ENCODE peak calls at places on chromosomes 12 and 14, in nine cellular contexts. M, N, S, E, O, A, F, H and Z are unnamed samples. For H3K4me1, the result is how much of the 10 kb centered on the place peaks cover.

GRCh38 chr14:59275668-59276067 is 87.2 kb downstream of the DAAM1 start:
- DNase-seq in O (no peak), H (peak), E (peak), N (no peak), M (no peak), A (no peak), S (no peak), F (peak), Z (peak)

GRCh38 chr14:58697927-58698641 is 60.3 kb downstream of the DACT1 start:
- DNase-seq in N (no peak), E (no peak), H (no peak), O (no peak), S (no peak), A (no peak), M (no peak), F (no peak), Z (no peak)

GRCh38 chr14:22598099-22598895 is at the start of gene ABHD4:
- DNase-seq in S (no peak), H (no peak), E (peak), M (peak), N (peak), A (peak), O (peak), F (peak), Z (peak)

GRCh38 chr14:101716956-101717662 is 44.4 kb upstream of the PPP2R5C start:
- DNase-seq in E (no peak), N (no peak), H (no peak), A (no peak), O (peak), F (no peak), S (peak), M (no peak), Z (no peak)

GRCh38 chr14:100786131-100786530 is 39.8 kb upstream of the MEG3 start:
- DNase-seq in N (no peak), O (no peak), S (peak), H (no peak), F (peak), E (no peak), M (no peak), A (no peak), Z (peak)

GRCh38 chr14:87643005-87643404 is 350.0 kb downstream of the GALC start:
- DNase-seq in O (no peak), S (no peak), E (no peak), A (no peak), H (no peak), F (no peak), M (no peak), N (no peak), Z (no peak)

GRCh38 chr14:75487155-75487671 is 35.1 kb upstream of the BATF start:
- DNase-seq in N (no peak), H (peak), F (no peak), O (no peak), E (no peak), M (no peak), A (no peak), S (no peak), Z (no peak)

GRCh38 chr14:94143711-94144110 is 14.3 kb upstream of the IFI27L2 start:
- DNase-seq in N (no peak), E (no peak), H (no peak), F (no peak), M (no peak), S (no peak), A (no peak), O (no peak), Z (no peak)

GRCh38 chr12:19404232-19404880 is 34.9 kb upstream of the AEBP2 start:
- DNase-seq in S (no peak), M (no peak), O (no peak), A (no peak), H (no peak), N (no peak), E (no peak), F (no peak), Z (no peak)

GRCh38 chr14:49405291-49405690 is 180.9 kb downstream of the RPS29 start:
- DNase-seq in H (peak), E (no peak), F (peak), A (no peak), O (no peak), S (no peak), M (no peak), N (no peak), Z (no peak)

GRCh38 chr12:54337280-54337842 is 12.4 kb downstream of the COPZ1 start:
- DNase-seq in H (no peak), S (no peak), A (no peak), E (no peak), M (no peak), O (no peak), F (no peak), N (no peak), Z (no peak)

GRCh38 chr12:118274066-118274465 is 98.6 kb downstream of the TAOK3 start:
- DNase-seq in M (no peak), S (no peak), H (no peak), F (no peak), N (no peak), O (no peak), E (no peak), A (no peak), Z (no peak)

GRCh38 chr12:94186461-94187237 is 38.3 kb downstream of the PLXNC1 start:
- DNase-seq in M (peak), F (peak), N (peak), O (peak), S (no peak), H (no peak), A (no peak), E (no peak), Z (no peak)

GRCh38 chr12:24496755-24497154 is 452.1 kb downstream of the BCAT1 start:
- DNase-seq in M (no peak), O (no peak), S (no peak), F (peak), H (no peak), A (no peak), N (no peak), E (no peak), Z (no peak)

GRCh38 chr14:22977684-22978486 is 4.5 kb downstream of the AJUBA start:
- DNase-seq in F (peak), E (peak), N (peak), O (peak), M (peak), A (no peak), H (no peak), S (peak), Z (peak)

GRCh38 chr12:106999444-106999843 is 12.5 kb upstream of the MTERF2 start:
- DNase-seq in F (no peak), A (no peak), E (no peak), H (peak), M (no peak), S (peak), O (no peak), N (no peak), Z (no peak)

GRCh38 chr12:114580306-114580705 is 103.7 kb downstream of the TBX3 start:
- DNase-seq in O (peak), S (no peak), N (no peak), A (no peak), E (no peak), H (no peak), F (no peak), M (no peak), Z (no peak)

GRCh38 chr14:68941820-68942219 is 37.3 kb downstream of the ACTN1 start:
- DNase-seq in A (no peak), N (peak), M (no peak), O (peak), H (peak), F (peak), E (peak), S (peak), Z (peak)

GRCh38 chr14:37865719-37866549 is 270.5 kb downstream of the TTC6 start:
- DNase-seq in M (no peak), H (no peak), S (no peak), E (no peak), N (no peak), F (no peak), A (no peak), O (no peak), Z (no peak)

GRCh38 chr12:101925935-101926334 is 48.6 kb downstream of the DRAM1 start:
- DNase-seq in S (no peak), E (no peak), O (no peak), H (no peak), M (no peak), F (peak), A (no peak), N (no peak), Z (no peak)

GRCh38 chr12:76183459-76184186 is 99.1 kb upstream of the NAP1L1 start:
- DNase-seq in E (peak), F (peak), O (no peak), S (peak), H (peak), N (no peak), A (no peak), M (no peak), Z (peak)

GRCh38 chr12:24562761-24563392 is 386.0 kb downstream of the BCAT1 start:
- DNase-seq in E (peak), S (no peak), M (peak), F (peak), H (peak), N (peak), O (no peak), A (peak), Z (peak)

GRCh38 chr12:119649202-119649808 is 18.6 kb upstream of the PRKAB1 start:
- DNase-seq in S (no peak), N (no peak), A (no peak), E (no peak), O (no peak), H (no peak), F (peak), M (peak), Z (no peak)

GRCh38 chr12:13094349-13094748 is 9.1 kb downstream of the GSG1 start:
- DNase-seq in O (no peak), H (no peak), A (peak), F (peak), E (no peak), S (no peak), M (no peak), N (no peak), Z (no peak)

GRCh38 chr14:22255042-22255441 is 334.0 kb downstream of the DAD1 start:
- DNase-seq in N (no peak), E (no peak), O (no peak), H (no peak), S (no peak), A (no peak), F (no peak), M (no peak), Z (no peak)

GRCh38 chr14:61042220-61042619 is 61.2 kb downstream of the SLC38A6 start:
- DNase-seq in S (no peak), A (no peak), F (no peak), N (no peak), M (no peak), O (no peak), E (no peak), H (no peak), Z (no peak)

GRCh38 chr12:130192667-130193345 is 30.5 kb downstream of the FZD10 start:
- DNase-seq in S (no peak), N (no peak), O (no peak), F (no peak), E (peak), H (no peak), A (no peak), M (no peak), Z (no peak)

GRCh38 chr12:51048601-51049369 is 658 bp downstream of the LETMD1 start:
- DNase-seq in A (peak), N (no peak), S (no peak), O (no peak), M (no peak), F (no peak), E (no peak), H (no peak), Z (no peak)

GRCh38 chr12:105852496-105852895 is 286.3 kb downstream of the NUAK1 start:
- DNase-seq in H (peak), S (no peak), A (peak), F (peak), E (no peak), N (no peak), O (no peak), M (no peak), Z (no peak)

GRCh38 chr14:66974397-66975025 is 214.7 kb upstream of the GARIN2 start:
- DNase-seq in S (no peak), N (no peak), F (peak), E (peak), A (no peak), H (peak), M (no peak), O (no peak), Z (no peak)

DNA sequence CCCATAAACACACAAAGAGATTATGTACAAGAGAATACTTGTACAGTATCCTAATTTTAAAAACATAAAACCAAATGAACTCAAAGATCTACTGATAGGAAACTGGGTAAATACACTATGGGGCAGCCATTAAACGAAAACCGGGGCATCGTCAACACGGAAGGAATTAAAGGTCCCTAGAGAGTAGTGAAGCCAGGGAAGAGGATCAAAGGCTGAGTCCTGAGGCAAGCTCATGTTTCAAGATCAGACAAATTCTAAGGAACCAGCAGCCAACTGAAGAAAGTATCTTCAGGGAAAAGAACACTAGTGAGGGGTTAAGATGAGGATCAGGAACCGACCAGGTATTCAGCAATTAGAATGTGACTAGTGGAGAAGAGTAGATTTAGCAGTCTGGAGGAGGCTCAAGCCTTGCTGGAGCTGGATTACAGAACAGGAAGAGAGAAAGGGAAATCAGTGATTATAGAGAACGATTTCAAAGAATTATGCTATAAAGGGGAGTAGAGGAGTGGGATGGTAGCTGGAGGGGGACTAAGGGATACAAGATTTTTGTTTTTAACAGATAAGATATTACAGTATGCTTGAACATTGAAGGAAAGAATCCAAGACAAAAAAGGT is 23.7 kb downstream of the SEL1L start:
- DNase-seq in F (no peak), S (no peak), O (no peak), H (no peak), A (no peak), N (no peak), E (no peak), M (no peak), Z (no peak)
- H3K4me1 ChIP-seq in F (under half), S (under half), O (half or more), H (under half), A (under half), N (under half), E (under half), M (under half), Z (under half)

GRCh38 chr14:97074860-97075259 is 277.7 kb downstream of the VRK1 start:
- DNase-seq in A (no peak), M (no peak), S (no peak), H (no peak), F (no peak), O (no peak), N (no peak), E (no peak), Z (no peak)

GRCh38 chr14:97074456-97074855 is 277.3 kb downstream of the VRK1 start:
- DNase-seq in A (no peak), S (no peak), M (no peak), N (no peak), O (no peak), F (no peak), E (no peak), H (no peak), Z (no peak)

GRCh38 chr14:97073622-97074021 is 276.4 kb downstream of the VRK1 start:
- DNase-seq in S (no peak), F (no peak), M (no peak), E (no peak), N (no peak), O (no peak), H (no peak), A (no peak), Z (no peak)

GRCh38 chr14:97066068-97066899 is 269.1 kb downstream of the VRK1 start:
- DNase-seq in A (no peak), S (no peak), O (no peak), M (no peak), N (no peak), E (no peak), H (no peak), F (no peak), Z (no peak)

DNA sequence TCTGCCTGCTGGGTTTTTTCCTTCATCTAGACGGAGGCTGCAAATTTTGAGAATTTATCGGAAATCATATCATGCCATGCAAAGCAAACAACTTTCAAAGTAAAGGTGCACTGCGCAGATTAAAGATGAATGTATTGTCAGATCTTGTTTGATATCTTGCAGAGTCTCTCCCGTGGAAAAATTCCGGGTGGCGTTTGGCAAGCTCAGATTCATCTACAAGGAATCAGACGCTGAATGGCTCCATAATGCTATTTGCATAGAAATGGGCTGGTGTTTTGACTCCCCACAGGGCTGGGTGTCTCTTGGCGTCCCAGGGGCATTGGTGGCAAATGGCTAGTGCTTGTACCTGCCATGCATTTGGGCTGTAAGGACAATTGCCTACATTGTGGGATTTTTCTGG is 274.0 kb downstream of the VRK1 start:
- DNase-seq in A (no peak), F (no peak), H (no peak), S (no peak), E (no peak), O (no peak), N (no peak), M (no peak), Z (no peak)
- H3K4me1 ChIP-seq in A (under half), F (under half), H (under half), S (under half), E (under half), O (under half), N (under half), M (under half), Z (under half)

GRCh38 chr12:34402228-34402898 is 380.1 kb downstream of the ALG10 start:
- DNase-seq in S (peak), E (no peak), O (no peak), H (no peak), N (peak), F (no peak), M (no peak), A (no peak), Z (peak)

GRCh38 chr12:34400986-34401658 is 378.8 kb downstream of the ALG10 start:
- DNase-seq in M (no peak), S (peak), O (peak), E (no peak), A (no peak), F (no peak), H (no peak), N (peak), Z (no peak)

GRCh38 chr12:34402899-34403705 is 380.8 kb downstream of the ALG10 start:
- DNase-seq in F (no peak), E (no peak), O (peak), N (peak), H (no peak), M (no peak), S (peak), A (no peak), Z (no peak)

GRCh38 chr12:34400423-34400881 is 378.2 kb downstream of the ALG10 start:
- DNase-seq in E (no peak), M (no peak), H (no peak), S (peak), N (peak), A (no peak), F (no peak), O (no peak), Z (no peak)

DNA sequence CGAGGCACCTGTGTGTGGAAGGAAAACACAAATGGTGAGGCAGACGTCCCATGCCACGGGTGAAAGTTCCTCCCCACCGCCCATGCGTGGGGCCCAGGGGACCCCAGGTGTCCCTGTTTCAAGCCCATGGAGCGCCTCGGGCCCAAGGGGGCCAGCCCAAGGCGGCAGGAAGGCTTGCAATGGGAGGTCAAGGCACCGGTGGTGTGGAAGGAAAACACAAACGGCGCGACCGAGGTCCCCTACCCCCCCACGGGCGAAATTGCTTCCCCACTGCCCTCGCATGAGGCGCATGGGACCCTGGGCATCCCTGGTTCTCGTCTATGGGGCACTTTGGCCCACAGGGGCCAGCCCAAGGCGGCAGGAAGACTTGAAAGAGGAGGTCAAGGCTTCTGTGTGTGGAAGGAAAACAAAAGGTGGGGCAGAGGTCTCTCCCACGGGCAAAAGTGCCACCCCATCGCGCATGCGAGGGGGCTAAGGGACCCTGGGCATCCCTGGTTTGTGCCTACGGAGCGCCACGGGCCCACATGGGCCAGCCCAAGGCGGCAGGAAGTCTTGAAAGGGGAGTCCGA is 379.4 kb downstream of the ALG10 start:
- DNase-seq in F (no peak), A (no peak), S (peak), H (no peak), N (peak), O (peak), E (no peak), M (no peak), Z (no peak)
- H3K4me1 ChIP-seq in F (under half), A (under half), S (under half), H (under half), N (under half), O (under half), E (under half), M (under half), Z (under half)

DNA sequence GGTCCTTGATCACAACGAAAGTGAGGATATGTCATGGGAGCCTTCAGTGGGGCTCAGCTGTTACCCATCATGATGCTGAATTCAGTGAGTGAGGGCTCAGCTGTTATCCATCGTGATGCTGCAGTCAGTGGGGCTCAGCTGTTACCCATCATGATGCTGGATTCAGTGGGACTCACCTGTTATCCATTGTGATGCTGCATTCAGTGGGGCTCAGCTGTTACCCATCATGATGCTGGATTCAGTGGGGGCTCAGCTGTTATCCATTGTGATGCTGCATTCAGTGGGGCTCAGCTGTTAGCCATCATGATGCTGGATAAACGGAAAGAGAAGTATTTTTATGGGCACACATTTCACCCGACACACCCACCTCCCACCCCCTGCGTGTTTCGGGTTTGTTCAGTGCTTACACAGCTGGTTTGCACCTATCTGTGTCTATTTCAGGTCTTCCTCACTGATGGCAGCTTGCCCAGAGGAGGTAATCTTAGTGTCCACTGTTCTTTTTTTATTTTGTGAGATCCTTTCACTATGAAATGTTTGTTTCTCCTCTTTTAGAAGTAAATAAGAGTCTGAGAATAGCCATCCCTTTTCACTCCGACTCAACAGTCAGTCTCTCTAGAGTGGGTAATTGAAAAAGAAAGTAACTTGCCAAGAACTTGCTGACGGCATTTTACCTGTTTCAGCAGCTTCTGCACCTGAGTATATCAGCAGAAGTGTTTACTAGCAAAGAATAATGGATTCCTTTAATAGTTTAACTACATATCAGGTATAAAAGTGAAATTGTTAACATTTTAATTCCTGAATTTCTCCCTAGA is 183.0 kb downstream of the ERC1 start:
- DNase-seq in A (peak), N (no peak), E (no peak), F (no peak), H (no peak), M (no peak), S (no peak), O (no peak), Z (peak)
- H3K4me1 ChIP-seq in A (under half), N (under half), E (under half), F (under half), H (under half), M (under half), S (under half), O (under half), Z (under half)

DNA sequence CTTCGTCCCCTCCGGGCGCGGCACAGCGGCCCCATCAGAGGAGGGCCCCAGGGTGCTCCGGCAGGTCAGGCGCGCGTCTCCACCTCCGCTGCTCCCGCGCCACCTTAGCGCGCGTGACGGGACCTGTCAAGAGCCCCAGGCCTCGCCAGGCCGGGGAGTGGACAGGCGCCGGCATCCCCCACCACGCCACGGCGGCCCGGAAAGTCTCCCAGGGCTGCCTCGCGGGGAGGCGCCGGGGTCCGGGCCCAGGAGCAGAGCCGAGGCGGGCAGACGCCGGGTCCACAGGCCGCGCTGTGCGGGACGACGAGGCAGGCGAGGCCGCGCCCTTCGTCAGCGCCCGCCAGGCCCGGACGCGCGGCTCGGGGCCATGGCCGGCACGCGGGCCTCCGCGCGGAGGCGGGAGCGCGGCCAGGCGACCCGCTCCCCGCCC is 549 bp downstream of the DICER1 start:
- DNase-seq in E (peak), A (peak), O (peak), M (no peak), H (no peak), F (peak), S (peak), N (peak), Z (peak)
- H3K4me1 ChIP-seq in E (under half), A (under half), O (under half), M (under half), H (under half), F (under half), S (under half), N (under half), Z (under half)